ENCODE peak calls at places on chromosome 7, in four cellular contexts. J is A549; K is stimulated activated CD4-positive, alpha-beta T cell treated with anti-CD3 and anti-CD28 coated beads, Interleukin-12 subunit alpha, Interleukin-12 subunit beta, amount 100 ng/mL, for 24 hours; X is bronchial epithelial cell. F is an unnamed sample.

GRCh38 chr7:3336042-3336665 is 35.1 kb downstream of the SDK1 start:
- DNase-seq in X (no peak), K (no peak), J (no peak), F (no peak)

GRCh38 chr7:56175086-56175760 is 59.0 kb upstream of the NUPR2 start:
- DNase-seq in K (no peak), J (no peak), X (no peak), F (no peak)

GRCh38 chr7:112053405-112054069 is 152.7 kb downstream of the DOCK4 start:
- DNase-seq in X (no peak), K (no peak), J (no peak), F (no peak)

GRCh38 chr7:33067921-33068320 is 5.3 kb upstream of the NT5C3A start:
- DNase-seq in J (no peak), K (no peak), X (no peak), F (no peak)

GRCh38 chr7:43072530-43072929 is 39.9 kb upstream of the HECW1 start:
- DNase-seq in K (no peak), X (no peak), J (no peak), F (no peak)

GRCh38 chr7:156492170-156492569 is 148.4 kb upstream of the RNF32 start:
- DNase-seq in X (no peak), K (no peak), J (no peak), F (no peak)

GRCh38 chr7:80485721-80486120 is 26.1 kb downstream of the GNAT3 start:
- DNase-seq in X (peak), K (no peak), J (no peak), F (no peak)

GRCh38 chr7:5699951-5700384 is 81.5 kb downstream of the RNF216 start:
- DNase-seq in J (no peak), K (peak), X (no peak), F (peak)

GRCh38 chr7:44469461-44469860 is 21.0 kb downstream of the NUDCD3 start:
- DNase-seq in K (no peak), X (no peak), J (no peak), F (no peak)

GRCh38 chr7:11552676-11553075 is 279.3 kb downstream of the THSD7A start:
- DNase-seq in K (no peak), J (no peak), X (no peak), F (no peak)

GRCh38 chr7:26449175-26450165 is 157.8 kb downstream of the SNX10 start:
- DNase-seq in X (peak), J (peak), K (no peak), F (peak)

GRCh38 chr7:134782121-134782623 is 2.7 kb downstream of the CALD1 start:
- DNase-seq in J (no peak), K (no peak), X (peak), F (no peak)

GRCh38 chr7:1544178-1544895 is 11.7 kb downstream of the TMEM184A start:
- DNase-seq in J (peak), K (no peak), X (peak), F (no peak)

GRCh38 chr7:149459540-149460433 is 1.1 kb downstream of the ZNF777 start:
- DNase-seq in X (no peak), J (no peak), K (no peak), F (no peak)

GRCh38 chr7:82109288-82109687 is 334.3 kb downstream of the CACNA2D1 start:
- DNase-seq in K (no peak), J (peak), X (peak), F (peak)

GRCh38 chr7:35691827-35692307 is 3.1 kb downstream of the HERPUD2 start:
- DNase-seq in X (no peak), J (peak), K (no peak), F (no peak)

GRCh38 chr7:16791071-16791470 is 13.7 kb downstream of the AGR2 start:
- DNase-seq in K (no peak), X (no peak), J (no peak), F (no peak)

GRCh38 chr7:66521675-66522074 is 107.0 kb upstream of the KCTD7 start:
- DNase-seq in X (no peak), J (no peak), K (no peak), F (no peak)

GRCh38 chr7:16970732-16971495 is 89.1 kb upstream of the AGR3 start:
- DNase-seq in K (no peak), J (no peak), X (no peak), F (no peak)

GRCh38 chr7:31553636-31554035 is 39.7 kb downstream of the ITPRID1 start:
- DNase-seq in X (no peak), J (no peak), K (no peak), F (no peak)

GRCh38 chr7:132485600-132486594 is 90.4 kb downstream of the PLXNA4 start:
- DNase-seq in X (no peak), K (no peak), J (no peak), F (no peak)

GRCh38 chr7:70638381-70639128 is 493.4 kb upstream of the GALNT17 start:
- DNase-seq in K (no peak), J (no peak), X (no peak), F (no peak)

GRCh38 chr7:113159746-113160339 is 41.5 kb upstream of the SMIM30 start:
- DNase-seq in K (no peak), J (peak), X (peak), F (peak)